ENCODE peak calls at places on chromosomes 16 and 17, in nine cellular contexts. H is progenitor cell of endocrine pancreas, G is HFFc6, U is adrenal gland, O is COR-L47, N is mesothelial cell of epicardium, C is NCI-H460, Z is omental fat pad, V is colonic mucosa. P is an unnamed sample.

GRCh38 chr16:89343501-89344291 is 126.2 kb downstream of the ZNF778 start:
- DNase-seq in H (no peak), G (peak; percentile 53), U (no peak), O (no peak), N (no peak), C (no peak), Z (no peak), V (peak; percentile 71), P (no peak)

GRCh38 chr16:79401157-79401556 is 199.4 kb downstream of the MAF start:
- DNase-seq in H (no peak), G (no peak), U (no peak), O (no peak), N (no peak), C (no peak), Z (no peak), V (no peak), P (no peak)

GRCh38 chr17:38982858-38983746 is 15.9 kb upstream of the FBXO47 start:
- DNase-seq in H (no peak), G (peak; percentile 67), U (peak; percentile 57), O (peak; percentile 62), N (no peak), C (peak; percentile 62), Z (no peak), V (peak; percentile 52), P (peak; percentile 67)

GRCh38 chr17:51397361-51398127 is 137.2 kb downstream of the UTP18 start:
- DNase-seq in H (no peak), G (peak; percentile 32), U (no peak), O (no peak), N (no peak), C (no peak), Z (no peak), V (no peak), P (peak; percentile 25)

GRCh38 chr17:82007495-82008257 is 15.0 kb downstream of the CENPX start:
- DNase-seq in H (no peak), G (no peak), U (no peak), O (no peak), N (no peak), C (no peak), Z (no peak), V (no peak), P (no peak)

GRCh38 chr17:13405807-13406206 is 195.9 kb downstream of the HS3ST3A1 start:
- DNase-seq in H (no peak), G (no peak), U (no peak), O (no peak), N (no peak), C (no peak), Z (no peak), V (no peak), P (no peak)

GRCh38 chr16:4240624-4241023 is 1.3 kb downstream of the SRL start:
- DNase-seq in H (no peak), G (no peak), U (no peak), O (no peak), N (no peak), C (no peak), Z (no peak), V (no peak), P (no peak)

GRCh38 chr17:20955437-20956323 is 87.1 kb downstream of the USP22 start:
- DNase-seq in H (no peak), G (no peak), U (peak; percentile 59), O (no peak), N (no peak), C (no peak), Z (no peak), V (peak; percentile 32), P (peak; percentile 61)

GRCh38 chr17:46262271-46262670 is 32.7 kb upstream of the LRRC37A start:
- DNase-seq in H (no peak), G (no peak), U (no peak), O (no peak), N (no peak), C (no peak), Z (no peak), V (no peak), P (no peak)

GRCh38 chr17:61486135-61487120 is 34.2 kb downstream of the TBX4 start:
- DNase-seq in H (no peak), G (peak; percentile 67), U (no peak), O (no peak), N (no peak), C (no peak), Z (no peak), V (no peak), P (no peak)

GRCh38 chr17:9148908-9149536 is 127.7 kb downstream of the NTN1 start:
- DNase-seq in H (no peak), G (no peak), U (no peak), O (no peak), N (no peak), C (no peak), Z (no peak), V (peak; percentile 33), P (no peak)

GRCh38 chr17:18248300-18248731 is 10.2 kb downstream of the FLII start:
- DNase-seq in H (peak; percentile 49), G (peak; percentile 69), U (peak; percentile 76), O (peak; percentile 42), N (no peak), C (peak; percentile 77), Z (no peak), V (peak; percentile 74), P (peak; percentile 41)

GRCh38 chr17:63675607-63676539 is 24.1 kb downstream of the LIMD2 start:
- DNase-seq in H (no peak), G (peak; percentile 78), U (peak; percentile 97), O (peak; percentile 87), N (peak; percentile 61), C (peak; percentile 14), Z (no peak), V (peak; percentile 93), P (peak; percentile 81)

GRCh38 chr17:46942441-46943217 is 19.7 kb downstream of the GOSR2 start:
- DNase-seq in H (peak; percentile 55), G (peak; percentile 59), U (peak; percentile 73), O (peak; percentile 66), N (peak; percentile 51), C (peak; percentile 67), Z (peak; percentile 37), V (peak; percentile 71), P (no peak)

GRCh38 chr16:2194852-2195315 is 1.5 kb downstream of the CASKIN1 start:
- DNase-seq in H (no peak), G (peak; percentile 20), U (no peak), O (peak; percentile 49), N (no peak), C (peak; percentile 59), Z (no peak), V (peak; percentile 59), P (no peak)

GRCh38 chr17:34675143-34675542 is 95.8 kb downstream of the TMEM132E start:
- DNase-seq in H (no peak), G (no peak), U (no peak), O (no peak), N (no peak), C (no peak), Z (no peak), V (no peak), P (no peak)

GRCh38 chr17:73783382-73783766 is 139.1 kb upstream of the SDK2 start:
- DNase-seq in H (no peak), G (no peak), U (no peak), O (no peak), N (no peak), C (no peak), Z (no peak), V (no peak), P (no peak)

GRCh38 chr17:75785016-75785769 is 587 bp downstream of the UNK start:
- DNase-seq in H (peak; percentile 84), G (peak; percentile 78), U (peak; percentile 92), O (peak; percentile 93), N (no peak), C (peak; percentile 74), Z (peak; percentile 61), V (peak; percentile 91), P (peak; percentile 80)

GRCh38 chr16:16014329-16015224 is 65.2 kb downstream of the ABCC1 start:
- DNase-seq in H (no peak), G (no peak), U (peak; percentile 44), O (no peak), N (no peak), C (no peak), Z (no peak), V (no peak), P (no peak)

GRCh38 chr17:38352245-38353083 is 820 bp downstream of the SOCS7 start:
- DNase-seq in H (no peak), G (no peak), U (peak; percentile 44), O (no peak), N (no peak), C (no peak), Z (no peak), V (peak; percentile 38), P (no peak)

GRCh38 chr16:4315185-4316102 is at the start of gene GLIS2:
- DNase-seq in H (peak; percentile 78), G (peak; percentile 49), U (peak; percentile 86), O (peak; percentile 67), N (peak; percentile 83), C (peak; percentile 70), Z (no peak), V (peak; percentile 41), P (no peak)

GRCh38 chr17:77688369-77688768 is 270.1 kb upstream of the TNRC6C start:
- DNase-seq in H (no peak), G (no peak), U (no peak), O (no peak), N (no peak), C (no peak), Z (no peak), V (no peak), P (no peak)

GRCh38 chr16:19757026-19757425 is 39.0 kb downstream of the IQCK start:
- DNase-seq in H (no peak), G (no peak), U (no peak), O (no peak), N (no peak), C (no peak), Z (no peak), V (no peak), P (no peak)

GRCh38 chr17:27526603-27527002 is 70.4 kb downstream of the KSR1 start:
- DNase-seq in H (no peak), G (peak; percentile 16), U (peak; percentile 31), O (no peak), N (no peak), C (no peak), Z (no peak), V (peak; percentile 44), P (no peak)

GRCh38 chr16:26247063-26247462 is 555.3 kb downstream of the HS3ST4 start:
- DNase-seq in H (no peak), G (no peak), U (no peak), O (no peak), N (no peak), C (no peak), Z (no peak), V (no peak), P (no peak)

GRCh38 chr17:42519546-42520444 is 16.2 kb upstream of the NAGLU start:
- DNase-seq in H (no peak), G (peak; percentile 98), U (peak; percentile 97), O (no peak), N (peak; percentile 51), C (peak; percentile 55), Z (peak; percentile 84), V (peak; percentile 87), P (peak; percentile 100)

GRCh38 chr16:2425008-2425518 is 4.2 kb upstream of the CCNF start:
- DNase-seq in H (no peak), G (no peak), U (no peak), O (no peak), N (no peak), C (no peak), Z (no peak), V (no peak), P (no peak)

GRCh38 chr16:69393898-69394849 is 8.4 kb upstream of the TERF2 start:
- DNase-seq in H (no peak), G (no peak), U (no peak), O (no peak), N (no peak), C (peak; percentile 63), Z (no peak), V (no peak), P (no peak)

GRCh38 chr16:85867189-85867588 is 31.8 kb upstream of the IRF8 start:
- DNase-seq in H (no peak), G (no peak), U (no peak), O (no peak), N (no peak), C (no peak), Z (no peak), V (peak; percentile 10), P (no peak)

GRCh38 chr17:33291248-33292183 is 1.6 kb downstream of the ASIC2 start:
- DNase-seq in H (peak; percentile 20), G (no peak), U (peak; percentile 19), O (no peak), N (peak; percentile 34), C (no peak), Z (no peak), V (peak; percentile 38), P (no peak)

P was measured in stromal cell of bone marrow.